ENCODE peak calls at places on chromosomes 12 and 14, in four cellular contexts. N is GM13977, V is mesothelial cell of epicardium, I is AG09319. M is an unnamed sample.

GRCh38 chr12:59632408-59632807 is 36.6 kb downstream of the SLC16A7 start:
- DNase-seq in N (no peak), I (no peak), V (no peak), M (no peak)

GRCh38 chr12:118145113-118145797 is 9.3 kb downstream of the PEBP1 start:
- DNase-seq in I (no peak), V (no peak), N (peak), M (no peak)

GRCh38 chr14:42222924-42223471 is 616.3 kb downstream of the LRFN5 start:
- DNase-seq in I (peak), V (no peak), N (peak), M (no peak)

GRCh38 chr12:28780096-28780495 is 369.0 kb upstream of the FAR2 start:
- DNase-seq in N (no peak), V (no peak), I (no peak), M (no peak)

GRCh38 chr12:6613015-6613775 is 6.0 kb upstream of the CHD4 start:
- DNase-seq in I (no peak), V (peak), N (peak), M (no peak)

GRCh38 chr14:90427848-90428426 is 31.1 kb downstream of the CALM1 start:
- DNase-seq in V (no peak), I (no peak), N (no peak), M (no peak)

GRCh38 chr14:33839193-33840076 is 111.4 kb downstream of the EGLN3 start:
- DNase-seq in V (peak), N (peak), I (peak), M (no peak)

GRCh38 chr14:36683083-36683724 is 21.5 kb downstream of the PAX9 start:
- DNase-seq in V (no peak), I (no peak), N (no peak), M (no peak)

GRCh38 chr14:36521598-36522345 is 1.7 kb upstream of the NKX2-1 start:
- DNase-seq in I (no peak), N (peak), V (no peak), M (no peak)

GRCh38 chr12:56914256-56914655 is 20.0 kb downstream of the SDR9C7 start:
- DNase-seq in V (no peak), I (no peak), N (no peak), M (no peak)

GRCh38 chr12:45703942-45704341 is 25.6 kb upstream of the ARID2 start:
- DNase-seq in I (no peak), V (no peak), N (no peak), M (no peak)

GRCh38 chr12:27460471-27460978 is 14.0 kb downstream of the SMCO2 start:
- DNase-seq in I (no peak), N (no peak), V (no peak), M (no peak)

GRCh38 chr12:110696283-110696682 is 7.4 kb upstream of the HVCN1 start:
- DNase-seq in V (no peak), N (no peak), I (no peak), M (no peak)

GRCh38 chr14:49934638-49935037 is 41.8 kb downstream of the ARF6 start:
- DNase-seq in N (no peak), I (no peak), V (no peak), M (no peak)

GRCh38 chr12:112985655-112986290 is 7.5 kb downstream of the OAS2 start:
- DNase-seq in V (no peak), N (no peak), I (no peak), M (no peak)

GRCh38 chr12:43937947-43938346 is 102.1 kb downstream of the TMEM117 start:
- DNase-seq in V (no peak), I (no peak), N (no peak), M (no peak)

GRCh38 chr14:71521238-71521637 is 411.0 kb upstream of the RGS6 start:
- DNase-seq in V (no peak), I (no peak), N (no peak), M (no peak)

GRCh38 chr12:57157588-57158173 is 10.3 kb upstream of the LRP1-AS start:
- DNase-seq in N (no peak), V (no peak), I (no peak), M (no peak)

GRCh38 chr12:68855771-68856170 is 47.8 kb downstream of the MDM2 start:
- DNase-seq in I (no peak), V (no peak), N (no peak), M (no peak)

GRCh38 chr14:69358233-69358963 is 39.7 kb downstream of the ERH start:
- DNase-seq in I (no peak), N (no peak), V (no peak), M (no peak)

GRCh38 chr14:76844223-76844622 is 18.0 kb downstream of the LRRC74A start:
- DNase-seq in V (no peak), I (no peak), N (no peak), M (peak)

GRCh38 chr12:51160814-51161459 is 12.0 kb downstream of the TFCP2 start:
- DNase-seq in I (peak), V (no peak), N (no peak), M (no peak)

GRCh38 chr12:51871126-51871525 is 16.8 kb upstream of the ANKRD33 start:
- DNase-seq in N (no peak), V (no peak), I (no peak), M (no peak)

GRCh38 chr12:53053223-53054111 is 3.6 kb downstream of the TNS2 start:
- DNase-seq in N (no peak), V (peak), I (no peak), M (peak)

GRCh38 chr12:61810486-61810885 is 449.7 kb upstream of the USP15 start:
- DNase-seq in I (no peak), N (no peak), V (no peak), M (no peak)

GRCh38 chr12:109582636-109583035 is 9.0 kb downstream of the MVK start:
- DNase-seq in N (no peak), V (no peak), I (no peak), M (no peak)

GRCh38 chr12:49539406-49540228 is 787 bp downstream of the KCNH3 start:
- DNase-seq in I (no peak), N (peak), V (no peak), M (no peak)

GRCh38 chr12:112165624-112166023 is 40.3 kb downstream of the TRAFD1 start:
- DNase-seq in I (no peak), V (no peak), N (no peak), M (no peak)

GRCh38 chr12:16520328-16520727 is 85.6 kb downstream of the LMO3 start:
- DNase-seq in I (no peak), N (no peak), V (no peak), M (no peak)

GRCh38 chr12:18629445-18629844 is 108.4 kb downstream of the PLCZ1 start:
- DNase-seq in V (no peak), N (no peak), I (no peak), M (no peak)

GRCh38 chr12:3170423-3171194 is 93.4 kb downstream of the TSPAN9 start:
- DNase-seq in N (no peak), I (peak), V (no peak), M (no peak)

GRCh38 chr14:90519262-90519920 is 122.6 kb downstream of the CALM1 start:
- DNase-seq in V (no peak), I (no peak), N (no peak), M (no peak)

GRCh38 chr12:93784339-93785086 is 107.3 kb downstream of the CRADD start:
- DNase-seq in I (no peak), N (no peak), V (no peak), M (peak)

GRCh38 chr12:75870878-75871277 is 160.7 kb downstream of the PHLDA1 start:
- DNase-seq in I (no peak), N (no peak), V (no peak), M (no peak)

M was measured in CD4-positive, alpha-beta memory T cell.